ENCODE peak calls at places on chromosomes 3 and 15, in ten cellular contexts. O is heart right ventricle; L is Panc1; B is uterus; G is upper lobe of left lung; T is prostate gland; J is sigmoid colon; V is heart left ventricle; R is SK-N-SH; Q is CD4-positive, alpha-beta T cell. Z is an unnamed sample.

GRCh38 chr3:132210476-132211346 is 106.5 kb upstream of the ACP3 start:
- DNase-seq in R (peak; percentile 8), Q (no peak), B (no peak), V (no peak), G (peak; percentile 48), O (no peak), L (peak; percentile 18), J (no peak), T (peak; percentile 43), Z (no peak)

GRCh38 chr3:150764607-150765366 is 1.8 kb upstream of the SIAH2 start:
- DNase-seq in Q (no peak), J (no peak), L (no peak), B (no peak), V (no peak), T (no peak), O (no peak), G (no peak), R (no peak), Z (no peak)

GRCh38 chr3:183307749-183308148 is 54.7 kb downstream of the B3GNT5 start:
- DNase-seq in O (no peak), T (no peak), J (no peak), G (no peak), Q (no peak), L (no peak), R (no peak), V (no peak), B (no peak), Z (no peak)

GRCh38 chr3:147298511-147298982 is 107.8 kb downstream of the ZIC4 start:
- DNase-seq in V (no peak), J (no peak), T (no peak), L (no peak), R (no peak), Q (no peak), G (no peak), O (no peak), B (no peak), Z (no peak)

GRCh38 chr3:86815880-86816279 is 175.1 kb downstream of the VGLL3 start:
- DNase-seq in R (no peak), O (no peak), L (no peak), Q (no peak), J (no peak), G (no peak), T (no peak), V (no peak), B (no peak), Z (no peak)

GRCh38 chr15:40932146-40932545 is 3.0 kb downstream of the DLL4 start:
- DNase-seq in T (no peak), B (no peak), R (peak; percentile 22), J (no peak), O (no peak), Q (no peak), G (peak; percentile 49), V (no peak), L (no peak), Z (no peak)

GRCh38 chr3:64417816-64418215 is 192.6 kb upstream of the PRICKLE2 start:
- DNase-seq in B (no peak), T (no peak), O (no peak), Q (no peak), V (no peak), R (no peak), L (no peak), J (no peak), G (no peak), Z (no peak)

GRCh38 chr15:101148166-101148880 is 103.5 kb downstream of the CHSY1 start:
- DNase-seq in L (no peak), Q (no peak), R (no peak), J (peak; percentile 53), T (no peak), O (no peak), B (no peak), G (no peak), V (no peak), Z (peak; percentile 44)

GRCh38 chr3:184460276-184460675 is 80.4 kb downstream of the CHRD start:
- DNase-seq in R (no peak), J (no peak), T (no peak), B (no peak), O (no peak), Q (no peak), L (no peak), V (no peak), G (no peak), Z (no peak)

GRCh38 chr15:53833134-53833624 is 73.7 kb upstream of the WDR72 start:
- DNase-seq in T (no peak), R (peak; percentile 13), O (peak; percentile 47), Q (no peak), L (no peak), B (peak; percentile 29), V (no peak), J (peak; percentile 77), G (no peak), Z (peak; percentile 67)

GRCh38 chr3:127698264-127699097 is 25.7 kb downstream of the ABTB1 start:
- DNase-seq in L (no peak), B (no peak), J (no peak), G (no peak), T (no peak), R (no peak), V (peak; percentile 64), O (no peak), Q (no peak), Z (peak; percentile 66)

GRCh38 chr3:129017531-129017899 is 16.4 kb downstream of the EFCC1 start:
- DNase-seq in Q (no peak), G (no peak), O (no peak), L (no peak), B (no peak), T (no peak), R (no peak), V (no peak), J (no peak), Z (no peak)
- H3K27ac ChIP-seq in Q (peak overlapping the region; percentile 54), G (peak overlapping the region; percentile 79), O (peak overlapping the region; percentile 87), L (no peak overlapping the region), B (peak overlapping the region; percentile 54), T (no peak overlapping the region), R (no peak overlapping the region), V (peak overlapping the region; percentile 69), J (peak overlapping the region; percentile 47), Z (no peak overlapping the region)

GRCh38 chr3:125960456-125961288 is 8.3 kb upstream of the ROPN1B start:
- DNase-seq in Q (no peak), L (no peak), V (no peak), T (no peak), G (no peak), J (no peak), B (no peak), R (peak; percentile 13), O (no peak), Z (no peak)

GRCh38 chr3:125959317-125960065 is 9.5 kb upstream of the ROPN1B start:
- DNase-seq in T (no peak), R (peak; percentile 25), Q (no peak), G (no peak), L (no peak), V (peak; percentile 57), B (no peak), O (no peak), J (no peak), Z (no peak)

GRCh38 chr3:125957674-125958510 is 11.1 kb upstream of the ROPN1B start:
- DNase-seq in L (no peak), T (no peak), B (no peak), R (peak; percentile 79), V (peak; percentile 50), J (no peak), G (no peak), O (no peak), Q (no peak), Z (no peak)

GRCh38 chr3:125960066-125960424 is 8.9 kb upstream of the ROPN1B start:
- DNase-seq in O (no peak), V (peak; percentile 57), L (no peak), T (no peak), G (no peak), B (no peak), R (peak; percentile 13), Q (no peak), J (no peak), Z (no peak)

GRCh38 chr3:125958511-125959316 is 10.3 kb upstream of the ROPN1B start:
- DNase-seq in B (no peak), R (peak; percentile 10), T (no peak), Q (no peak), G (no peak), L (no peak), V (peak; percentile 64), O (no peak), J (no peak), Z (no peak)
- H3K27me3 ChIP-seq in B (no peaks in the 10 kb centered on the region), R (no peaks in the 10 kb centered on the region), T (peaks cover 3% of the 10 kb centered on the region), Q (peaks cover 7% of the 10 kb centered on the region), G (peaks cover 2% of the 10 kb centered on the region), L (peaks cover 7% of the 10 kb centered on the region), V (peaks cover 6% of the 10 kb centered on the region), O (peaks cover 24% of the 10 kb centered on the region), J (peaks cover 34% of the 10 kb centered on the region), Z (peaks cover 50% of the 10 kb centered on the region)

GRCh38 chr15:34122771-34123183 is 20.9 kb downstream of the PGBD4 start:
- DNase-seq in T (no peak), R (no peak), Q (no peak), G (no peak), V (no peak), J (no peak), B (no peak), L (no peak), O (no peak), Z (no peak)
- H3K27ac ChIP-seq in T (no peak overlapping the region), R (peak overlapping the region; percentile 37), Q (no peak overlapping the region), G (no peak overlapping the region), V (no peak overlapping the region), J (no peak overlapping the region), B (no peak overlapping the region), L (no peak overlapping the region), O (no peak overlapping the region), Z (no peak overlapping the region)

GRCh38 chr3:481680-482079 is 285.1 kb downstream of the CHL1 start:
- DNase-seq in B (no peak), Q (no peak), T (no peak), L (no peak), O (no peak), J (no peak), R (peak; percentile 36), G (no peak), V (no peak), Z (no peak)
- H3K27me3 ChIP-seq in B (no peaks in the 10 kb centered on the region), Q (no peaks in the 10 kb centered on the region), T (no peaks in the 10 kb centered on the region), L (no peaks in the 10 kb centered on the region), O (no peaks in the 10 kb centered on the region), J (no peaks in the 10 kb centered on the region), R (no peaks in the 10 kb centered on the region), G (no peaks in the 10 kb centered on the region), V (no peaks in the 10 kb centered on the region), Z (no peaks in the 10 kb centered on the region)

DNA sequence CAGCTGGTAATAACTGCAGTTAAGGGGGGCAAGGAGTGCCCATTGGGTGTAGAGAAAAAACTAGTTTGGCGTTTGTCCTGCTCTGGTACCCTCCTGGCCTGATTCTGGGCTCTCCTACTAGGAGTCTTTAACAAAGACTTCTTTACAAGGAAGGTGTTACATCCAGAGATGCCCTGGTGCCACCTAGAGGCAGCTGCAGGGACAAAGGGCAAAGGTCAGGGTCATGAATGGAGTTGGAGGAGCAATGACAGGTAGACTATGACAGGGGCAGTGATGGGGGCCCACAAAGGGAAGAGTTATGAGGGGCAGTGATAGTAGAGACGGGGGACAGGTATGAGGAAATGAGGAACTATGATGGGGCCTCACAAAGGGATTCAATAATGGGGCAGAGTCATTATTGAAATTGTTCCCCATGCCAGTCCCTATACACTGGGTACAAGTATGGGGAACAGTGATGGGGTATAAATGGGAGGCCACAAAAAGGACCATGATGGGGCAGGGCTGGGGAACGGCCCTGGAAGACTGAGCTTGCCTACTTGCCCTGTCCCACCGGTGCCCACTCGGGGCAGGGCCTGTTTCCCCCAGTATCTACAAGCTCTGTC is 7.9 kb downstream of the CCDC71 start:
- DNase-seq in B (no peak), G (peak; percentile 50), Q (peak; percentile 48), V (no peak), J (no peak), L (no peak), O (no peak), R (peak; percentile 54), T (no peak), Z (no peak)
- H3K27ac ChIP-seq in B (no peak overlapping the region), G (no peak overlapping the region), Q (peak overlapping the region; percentile 16), V (no peak overlapping the region), J (no peak overlapping the region), L (no peak overlapping the region), O (no peak overlapping the region), R (no peak overlapping the region), T (no peak overlapping the region), Z (no peak overlapping the region)

GRCh38 chr3:120730576-120731542 is 11.5 kb downstream of the RABL3 start:
- DNase-seq in L (no peak), J (no peak), O (no peak), Q (no peak), B (no peak), R (no peak), G (no peak), V (no peak), T (no peak), Z (no peak)
- H3K27me3 ChIP-seq in L (no peaks in the 10 kb centered on the region), J (no peaks in the 10 kb centered on the region), O (no peaks in the 10 kb centered on the region), Q (no peaks in the 10 kb centered on the region), B (no peaks in the 10 kb centered on the region), R (no peaks in the 10 kb centered on the region), G (no peaks in the 10 kb centered on the region), V (no peaks in the 10 kb centered on the region), T (no peaks in the 10 kb centered on the region), Z (no peaks in the 10 kb centered on the region)

Z was measured in tibial artery.